ENCODE peak calls at places on chromosomes 13 and 19, in six cellular contexts. One of them, this sample, is unnamed.

GRCh38 chr13:31670831-31671617 is 68.3 kb upstream of the RXFP2 start:
- DNase-seq in hepatocyte: no peak
- DNase-seq in neural progenitor cell: no peak
- DNase-seq in GM23248: peak
- DNase-seq in GM23338: no peak
- DNase-seq in HCT116: no peak
- DNase-seq in this sample: peak

GRCh38 chr13:110546933-110547332 is 14.6 kb downstream of the RAB20 start:
- DNase-seq in HCT116: peak
- DNase-seq in GM23248: peak
- DNase-seq in neural progenitor cell: no peak
- DNase-seq in GM23338: no peak
- DNase-seq in hepatocyte: peak
- DNase-seq in this sample: peak

GRCh38 chr19:46611791-46612190 is 10.7 kb downstream of the CALM3 start:
- DNase-seq in hepatocyte: no peak
- DNase-seq in GM23338: no peak
- DNase-seq in neural progenitor cell: no peak
- DNase-seq in GM23248: no peak
- DNase-seq in HCT116: no peak
- DNase-seq in this sample: no peak

GRCh38 chr19:41914191-41914834 is 13.9 kb downstream of the ERFL start:
- DNase-seq in GM23248: no peak
- DNase-seq in HCT116: no peak
- DNase-seq in GM23338: no peak
- DNase-seq in neural progenitor cell: no peak
- DNase-seq in hepatocyte: no peak
- DNase-seq in this sample: no peak

GRCh38 chr13:52703482-52703881 is 36.1 kb downstream of the CNMD start:
- DNase-seq in GM23338: peak
- DNase-seq in HCT116: no peak
- DNase-seq in GM23248: no peak
- DNase-seq in neural progenitor cell: no peak
- DNase-seq in hepatocyte: no peak
- DNase-seq in this sample: no peak

GRCh38 chr13:48818495-48818961 is 157.2 kb upstream of the FNDC3A start:
- DNase-seq in neural progenitor cell: no peak
- DNase-seq in hepatocyte: peak
- DNase-seq in GM23248: peak
- DNase-seq in HCT116: no peak
- DNase-seq in GM23338: peak
- DNase-seq in this sample: peak

GRCh38 chr19:15280915-15281683 is 48.9 kb upstream of the EPHX3 start:
- DNase-seq in GM23338: no peak
- DNase-seq in hepatocyte: peak
- DNase-seq in GM23248: peak
- DNase-seq in neural progenitor cell: peak
- DNase-seq in HCT116: no peak
- DNase-seq in this sample: peak

GRCh38 chr19:10419646-10420443 is 493 bp upstream of the PDE4A start:
- DNase-seq in HCT116: peak
- DNase-seq in GM23248: peak
- DNase-seq in GM23338: peak
- DNase-seq in neural progenitor cell: peak
- DNase-seq in hepatocyte: peak
- DNase-seq in this sample: peak

GRCh38 chr19:15551183-15552004 is 43.1 kb downstream of the CYP4F22 start:
- DNase-seq in GM23248: peak
- DNase-seq in hepatocyte: no peak
- DNase-seq in neural progenitor cell: no peak
- DNase-seq in GM23338: peak
- DNase-seq in HCT116: no peak
- DNase-seq in this sample: peak

GRCh38 chr19:45151821-45152503 is 8.8 kb downstream of the NKPD1 start:
- DNase-seq in GM23338: peak
- DNase-seq in hepatocyte: no peak
- DNase-seq in HCT116: no peak
- DNase-seq in neural progenitor cell: peak
- DNase-seq in GM23248: peak
- DNase-seq in this sample: no peak

GRCh38 chr19:47227347-47228167 is 3.4 kb downstream of the BBC3 start:
- DNase-seq in GM23248: peak
- DNase-seq in HCT116: peak
- DNase-seq in hepatocyte: peak
- DNase-seq in neural progenitor cell: peak
- DNase-seq in GM23338: peak
- DNase-seq in this sample: peak

GRCh38 chr13:52862358-52863206 is 14.1 kb upstream of the PCDH8 start:
- DNase-seq in hepatocyte: no peak
- DNase-seq in GM23338: peak
- DNase-seq in neural progenitor cell: peak
- DNase-seq in GM23248: peak
- DNase-seq in HCT116: peak
- DNase-seq in this sample: peak

GRCh38 chr13:28983661-28984060 is 163.5 kb downstream of the MTUS2 start:
- DNase-seq in GM23248: no peak
- DNase-seq in HCT116: no peak
- DNase-seq in neural progenitor cell: no peak
- DNase-seq in hepatocyte: peak
- DNase-seq in GM23338: no peak
- DNase-seq in this sample: no peak

GRCh38 chr19:16363852-16364230 is 39.2 kb downstream of the KLF2 start:
- DNase-seq in neural progenitor cell: no peak
- DNase-seq in hepatocyte: peak
- DNase-seq in GM23248: no peak
- DNase-seq in GM23338: no peak
- DNase-seq in HCT116: no peak
- DNase-seq in this sample: no peak

GRCh38 chr13:35475960-35476943 is at the start of gene MAB21L1:
- DNase-seq in neural progenitor cell: peak
- DNase-seq in hepatocyte: peak
- DNase-seq in GM23338: peak
- DNase-seq in HCT116: no peak
- DNase-seq in GM23248: peak
- DNase-seq in this sample: no peak

GRCh38 chr13:46170268-46170667 is 11.7 kb downstream of the LCP1 start:
- DNase-seq in hepatocyte: no peak
- DNase-seq in GM23338: peak
- DNase-seq in HCT116: no peak
- DNase-seq in neural progenitor cell: no peak
- DNase-seq in GM23248: no peak
- DNase-seq in this sample: no peak

GRCh38 chr19:5337126-5337525 is 3.5 kb downstream of the PTPRS start:
- DNase-seq in hepatocyte: no peak
- DNase-seq in HCT116: no peak
- DNase-seq in GM23248: no peak
- DNase-seq in GM23338: no peak
- DNase-seq in neural progenitor cell: no peak
- DNase-seq in this sample: no peak

GRCh38 chr19:5339950-5340636 is 519 bp downstream of the PTPRS start:
- DNase-seq in neural progenitor cell: peak
- DNase-seq in GM23248: peak
- DNase-seq in HCT116: no peak
- DNase-seq in GM23338: peak
- DNase-seq in hepatocyte: peak
- DNase-seq in this sample: peak

GRCh38 chr19:5339470-5339949 is 1.1 kb downstream of the PTPRS start:
- DNase-seq in neural progenitor cell: peak
- DNase-seq in HCT116: no peak
- DNase-seq in hepatocyte: no peak
- DNase-seq in GM23338: no peak
- DNase-seq in GM23248: peak
- DNase-seq in this sample: no peak

GRCh38 chr19:5337886-5338595 is 2.6 kb downstream of the PTPRS start:
- DNase-seq in neural progenitor cell: no peak
- DNase-seq in hepatocyte: no peak
- DNase-seq in GM23338: no peak
- DNase-seq in GM23248: no peak
- DNase-seq in HCT116: no peak
- DNase-seq in this sample: no peak

GRCh38 chr19:5338661-5339469 is 1.7 kb downstream of the PTPRS start:
- DNase-seq in neural progenitor cell: peak
- DNase-seq in HCT116: no peak
- DNase-seq in GM23338: peak
- DNase-seq in GM23248: no peak
- DNase-seq in hepatocyte: peak
- DNase-seq in this sample: no peak
- TF ChIP-seq EZH2 in neural progenitor cell: no peak
- TF ChIP-seq EZH2 in HCT116: no peak
- TF ChIP-seq EZH2 in GM23338: no peak
- TF ChIP-seq EZH2 in GM23248: no peak
- TF ChIP-seq EZH2 in hepatocyte: peak
- TF ChIP-seq EZH2 in this sample: no peak

GRCh38 chr19:49681830-49682229 is 4.8 kb downstream of the PRMT1 start:
- DNase-seq in HCT116: no peak
- DNase-seq in neural progenitor cell: no peak
- DNase-seq in GM23248: no peak
- DNase-seq in hepatocyte: no peak
- DNase-seq in GM23338: no peak
- DNase-seq in this sample: no peak

GRCh38 chr19:49677901-49678674 is 1.0 kb downstream of the PRMT1 start:
- DNase-seq in hepatocyte: peak
- DNase-seq in GM23248: peak
- DNase-seq in HCT116: no peak
- DNase-seq in neural progenitor cell: peak
- DNase-seq in GM23338: peak
- DNase-seq in this sample: peak

GRCh38 chr19:49680473-49681351 is 3.6 kb downstream of the PRMT1 start:
- DNase-seq in GM23338: peak
- DNase-seq in GM23248: peak
- DNase-seq in HCT116: peak
- DNase-seq in hepatocyte: peak
- DNase-seq in neural progenitor cell: peak
- DNase-seq in this sample: peak

GRCh38 chr19:49678970-49679831 is 2.1 kb downstream of the PRMT1 start:
- DNase-seq in GM23338: no peak
- DNase-seq in neural progenitor cell: no peak
- DNase-seq in HCT116: no peak
- DNase-seq in hepatocyte: no peak
- DNase-seq in GM23248: peak
- DNase-seq in this sample: peak

DNA sequence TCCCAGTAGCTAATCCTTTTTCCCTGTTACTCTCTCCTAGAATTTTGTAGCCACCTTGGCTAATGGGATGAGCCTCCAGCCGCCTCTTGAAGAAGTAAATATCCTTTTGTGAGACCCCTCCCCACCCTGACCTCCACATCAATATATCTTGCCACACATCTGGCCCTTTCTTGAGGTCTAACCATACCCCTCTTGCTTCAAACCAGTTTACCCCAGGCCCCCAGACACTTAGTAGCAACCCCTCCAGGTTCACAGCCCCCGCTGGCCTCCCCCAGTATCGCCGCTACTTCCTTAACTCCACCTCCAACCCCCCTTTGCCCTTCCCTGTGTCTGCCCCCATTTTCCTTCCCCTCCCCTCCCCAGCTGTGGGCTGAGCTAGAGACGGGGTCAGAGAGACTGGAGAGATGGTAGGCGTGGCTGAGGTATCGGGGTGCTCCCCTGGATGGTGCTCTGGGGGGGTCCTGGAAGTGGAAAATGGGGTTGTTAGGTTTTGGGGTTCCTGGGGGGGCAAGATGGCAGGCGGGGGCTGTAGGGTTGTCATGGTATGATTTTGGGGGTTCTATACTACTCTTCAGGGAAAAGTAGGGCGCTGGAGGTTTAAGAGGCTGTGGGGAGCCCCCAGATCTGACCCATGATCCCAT is 2.9 kb downstream of the PRMT1 start:
- DNase-seq in HCT116: no peak
- DNase-seq in GM23248: no peak
- DNase-seq in GM23338: peak
- DNase-seq in hepatocyte: no peak
- DNase-seq in neural progenitor cell: peak
- DNase-seq in this sample: no peak
- TF ChIP-seq EZH2phosphoT487 in HCT116: no peak
- TF ChIP-seq EZH2phosphoT487 in GM23248: no peak
- TF ChIP-seq EZH2phosphoT487 in GM23338: no peak
- TF ChIP-seq EZH2phosphoT487 in hepatocyte: no peak
- TF ChIP-seq EZH2phosphoT487 in neural progenitor cell: no peak
- TF ChIP-seq EZH2phosphoT487 in this sample: no peak

GRCh38 chr19:1235625-1236538 is 1.9 kb downstream of the CBARP start:
- DNase-seq in hepatocyte: no peak
- DNase-seq in GM23248: peak
- DNase-seq in neural progenitor cell: no peak
- DNase-seq in GM23338: no peak
- DNase-seq in HCT116: no peak
- DNase-seq in this sample: peak
- H2AFZ ChIP-seq in hepatocyte: no peak
- H2AFZ ChIP-seq in GM23248: no peak
- H2AFZ ChIP-seq in neural progenitor cell: no peak
- H2AFZ ChIP-seq in GM23338: no peak
- H2AFZ ChIP-seq in HCT116: no peak
- H2AFZ ChIP-seq in this sample: peak

DNA sequence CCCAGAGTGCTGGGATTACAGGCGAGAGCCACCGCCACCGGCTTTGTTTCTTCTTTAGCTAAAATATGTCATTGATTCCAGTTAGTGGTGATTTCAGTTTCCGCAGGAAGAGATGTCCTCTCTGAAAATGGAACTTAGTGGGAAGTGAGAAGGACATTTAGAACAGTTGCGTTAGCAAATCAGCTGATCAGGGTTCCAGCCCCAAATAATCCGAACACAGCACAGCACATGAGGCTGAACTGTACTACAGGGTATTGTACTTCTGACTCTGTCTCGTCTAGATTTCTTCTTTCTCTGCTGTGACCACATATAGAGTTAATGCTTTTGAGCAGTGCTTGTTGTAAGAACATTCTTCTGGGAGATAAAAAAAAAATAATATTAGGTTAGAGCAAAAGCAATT is 314.4 kb downstream of the MYO16 start:
- DNase-seq in GM23338: no peak
- DNase-seq in HCT116: no peak
- DNase-seq in neural progenitor cell: no peak
- DNase-seq in hepatocyte: no peak
- DNase-seq in GM23248: no peak
- DNase-seq in this sample: no peak
- TF ChIP-seq EZH2 in GM23338: no peak
- TF ChIP-seq EZH2 in HCT116: no peak
- TF ChIP-seq EZH2 in neural progenitor cell: no peak
- TF ChIP-seq EZH2 in hepatocyte: no peak
- TF ChIP-seq EZH2 in GM23248: no peak
- TF ChIP-seq EZH2 in this sample: no peak